ENCODE peak calls at places on chromosomes 12 and 14, in four cellular contexts. One of them, this sample, is unnamed.

GRCh38 chr14:63200035-63200740 is 4.1 kb upstream of the RHOJ start:
- DNase-seq in IMR-90: no peak
- DNase-seq in K562: no peak
- DNase-seq in GM12878: no peak
- DNase-seq in this sample: no peak

GRCh38 chr14:74846968-74847549 is 28.9 kb downstream of the PROX2 start:
- DNase-seq in IMR-90: peak; percentile 80
- DNase-seq in K562: peak; percentile 23
- DNase-seq in GM12878: no peak
- DNase-seq in this sample: no peak

GRCh38 chr12:103011974-103012763 is 54.7 kb downstream of the ASCL1 start:
- DNase-seq in IMR-90: no peak
- DNase-seq in K562: no peak
- DNase-seq in GM12878: no peak
- DNase-seq in this sample: no peak

GRCh38 chr14:99445916-99446315 is 34.7 kb downstream of the SETD3 start:
- DNase-seq in K562: no peak
- DNase-seq in GM12878: no peak
- DNase-seq in IMR-90: no peak
- DNase-seq in this sample: no peak

GRCh38 chr12:52515927-52516831 is 4.0 kb downstream of the KRT5 start:
- DNase-seq in GM12878: no peak
- DNase-seq in IMR-90: no peak
- DNase-seq in K562: no peak
- DNase-seq in this sample: no peak

GRCh38 chr14:22243971-22244581 is 344.9 kb downstream of the DAD1 start:
- DNase-seq in K562: no peak
- DNase-seq in IMR-90: no peak
- DNase-seq in GM12878: no peak
- DNase-seq in this sample: no peak

GRCh38 chr14:103502877-103503276 is 19.8 kb downstream of the CKB start:
- DNase-seq in GM12878: no peak
- DNase-seq in IMR-90: no peak
- DNase-seq in K562: no peak
- DNase-seq in this sample: no peak

GRCh38 chr12:24803406-24804245 is 145.3 kb downstream of the BCAT1 start:
- DNase-seq in IMR-90: no peak
- DNase-seq in K562: no peak
- DNase-seq in GM12878: no peak
- DNase-seq in this sample: no peak

GRCh38 chr14:99644723-99645544 is at the start of gene HHIPL1:
- DNase-seq in GM12878: no peak
- DNase-seq in IMR-90: peak; percentile 17
- DNase-seq in K562: no peak
- DNase-seq in this sample: no peak

DNA sequence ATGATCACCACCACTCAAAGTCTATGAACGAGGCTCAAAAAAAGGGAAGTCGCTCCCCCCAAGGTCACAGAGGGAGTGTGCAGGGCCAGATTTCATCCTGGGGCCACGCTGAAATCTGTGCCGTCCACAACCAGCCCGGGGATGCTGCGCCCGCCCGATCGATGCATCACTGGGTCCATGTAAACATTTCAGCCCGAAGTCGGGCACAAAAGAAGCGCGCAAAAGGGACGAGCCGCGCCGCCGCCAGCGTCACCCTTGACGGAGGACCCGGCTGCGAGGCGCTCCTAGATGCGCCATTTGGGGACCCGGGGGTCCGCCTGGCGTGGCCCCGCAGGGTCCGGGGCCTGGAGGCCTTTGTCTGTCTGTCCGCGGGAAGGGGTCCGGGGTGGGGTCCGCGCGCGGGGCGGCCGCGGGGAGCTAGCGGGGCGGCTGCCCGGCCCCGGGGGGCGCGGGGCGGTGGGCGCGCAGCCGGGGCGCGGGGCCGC is 503 bp downstream of the FBXO21 start:
- DNase-seq in IMR-90: peak; percentile 45
- DNase-seq in GM12878: no peak
- DNase-seq in K562: peak; percentile 34
- DNase-seq in this sample: peak; percentile 41
- TF ChIP-seq RCOR1 in IMR-90: no peak
- TF ChIP-seq RCOR1 in GM12878: peak; percentile 25
- TF ChIP-seq RCOR1 in K562: peak; percentile 98
- TF ChIP-seq RCOR1 in this sample: no peak

DNA sequence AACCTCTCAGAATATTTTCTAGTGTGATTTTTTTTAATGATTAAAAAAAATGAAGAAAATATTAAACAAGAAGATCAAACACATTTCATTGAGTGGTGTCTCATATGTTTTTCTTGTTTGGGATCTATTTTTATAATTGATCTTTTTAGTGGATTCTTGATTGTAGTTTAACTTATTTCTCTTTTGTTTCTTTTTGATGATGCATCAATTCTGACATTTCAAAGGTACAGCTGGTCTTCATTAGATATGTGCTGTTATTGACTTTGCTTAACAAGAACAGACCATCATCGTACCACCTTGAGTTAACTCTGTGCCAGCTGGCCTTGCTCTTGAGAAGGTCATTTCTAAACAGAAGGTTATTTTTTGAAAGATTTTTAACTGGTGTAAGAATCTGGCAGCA is 45.8 kb upstream of the FGD4 start:
- DNase-seq in GM12878: no peak
- DNase-seq in IMR-90: no peak
- DNase-seq in K562: no peak
- DNase-seq in this sample: no peak
- TF ChIP-seq RCOR1 in GM12878: no peak
- TF ChIP-seq RCOR1 in IMR-90: no peak
- TF ChIP-seq RCOR1 in K562: no peak
- TF ChIP-seq RCOR1 in this sample: no peak

GRCh38 chr12:39990122-39991101 is 115.5 kb downstream of the SLC2A13 start:
- DNase-seq in K562: peak; percentile 69
- DNase-seq in GM12878: peak; percentile 9
- DNase-seq in IMR-90: peak; percentile 32
- DNase-seq in this sample: peak; percentile 15
- TF ChIP-seq RCOR1 in K562: no peak
- TF ChIP-seq RCOR1 in GM12878: no peak
- TF ChIP-seq RCOR1 in IMR-90: no peak
- TF ChIP-seq RCOR1 in this sample: no peak

DNA sequence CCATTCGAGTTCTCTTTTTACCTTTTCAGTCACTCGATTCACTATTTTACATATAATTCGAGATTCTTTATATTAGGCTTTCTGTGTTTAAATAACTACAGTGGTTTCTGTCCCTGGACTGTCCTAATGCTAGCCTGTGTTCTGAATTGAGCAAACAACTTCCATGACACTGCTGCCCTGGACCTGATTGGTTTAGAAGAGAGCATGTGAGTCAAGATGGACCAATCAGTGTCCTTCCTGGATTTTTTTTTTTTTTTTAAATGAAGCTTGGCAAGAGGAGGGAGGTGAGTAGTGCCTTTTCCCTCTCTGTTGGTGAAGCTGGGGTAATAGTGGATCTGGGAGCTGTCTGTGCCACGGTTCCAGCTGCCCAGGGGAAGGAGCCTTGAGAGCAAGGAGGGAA is 261.8 kb downstream of the PCNX1 start:
- DNase-seq in IMR-90: no peak
- DNase-seq in GM12878: no peak
- DNase-seq in K562: peak; percentile 8
- DNase-seq in this sample: peak; percentile 13
- TF ChIP-seq RCOR1 in IMR-90: no peak
- TF ChIP-seq RCOR1 in GM12878: no peak
- TF ChIP-seq RCOR1 in K562: no peak
- TF ChIP-seq RCOR1 in this sample: no peak

GRCh38 chr12:57868211-57868610 is 21.7 kb upstream of the CTDSP2 start:
- DNase-seq in K562: no peak
- DNase-seq in IMR-90: peak; percentile 36
- DNase-seq in GM12878: no peak
- DNase-seq in this sample: no peak

GRCh38 chr12:57872362-57872761 is 25.8 kb upstream of the CTDSP2 start:
- DNase-seq in K562: no peak
- DNase-seq in GM12878: no peak
- DNase-seq in IMR-90: no peak
- DNase-seq in this sample: no peak

GRCh38 chr12:57866308-57867019 is 19.9 kb upstream of the CTDSP2 start:
- DNase-seq in IMR-90: no peak
- DNase-seq in GM12878: no peak
- DNase-seq in K562: no peak
- DNase-seq in this sample: no peak

GRCh38 chr12:57869919-57870318 is 23.4 kb upstream of the CTDSP2 start:
- DNase-seq in IMR-90: no peak
- DNase-seq in K562: no peak
- DNase-seq in GM12878: no peak
- DNase-seq in this sample: no peak

GRCh38 chr12:57868870-57869609 is 22.5 kb upstream of the CTDSP2 start:
- DNase-seq in K562: no peak
- DNase-seq in GM12878: no peak
- DNase-seq in IMR-90: no peak
- DNase-seq in this sample: no peak
- TF ChIP-seq RCOR1 in K562: no peak
- TF ChIP-seq RCOR1 in GM12878: no peak
- TF ChIP-seq RCOR1 in IMR-90: no peak
- TF ChIP-seq RCOR1 in this sample: no peak

DNA sequence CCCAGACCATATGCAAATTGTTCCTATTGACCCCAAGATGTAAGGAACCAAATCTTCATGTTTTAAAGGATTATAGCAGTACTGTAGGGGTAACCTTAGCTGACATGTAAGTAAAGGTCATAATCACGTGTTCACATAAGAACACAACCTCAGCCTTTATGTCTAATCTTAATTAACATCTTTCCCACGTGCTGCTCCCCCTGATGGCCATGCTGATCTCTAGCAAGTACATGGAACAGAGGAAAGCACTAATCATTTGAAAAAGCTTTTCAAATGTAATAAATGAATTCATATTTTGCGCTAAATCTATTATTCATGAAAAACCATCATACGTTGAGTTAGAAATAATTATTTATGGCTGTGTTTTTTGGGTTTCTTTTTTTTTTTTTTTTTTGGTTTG is 30.5 kb upstream of the ITPR2 start:
- DNase-seq in IMR-90: peak; percentile 13
- DNase-seq in K562: no peak
- DNase-seq in GM12878: no peak
- DNase-seq in this sample: no peak
- TF ChIP-seq RCOR1 in IMR-90: no peak
- TF ChIP-seq RCOR1 in K562: no peak
- TF ChIP-seq RCOR1 in GM12878: no peak
- TF ChIP-seq RCOR1 in this sample: no peak

DNA sequence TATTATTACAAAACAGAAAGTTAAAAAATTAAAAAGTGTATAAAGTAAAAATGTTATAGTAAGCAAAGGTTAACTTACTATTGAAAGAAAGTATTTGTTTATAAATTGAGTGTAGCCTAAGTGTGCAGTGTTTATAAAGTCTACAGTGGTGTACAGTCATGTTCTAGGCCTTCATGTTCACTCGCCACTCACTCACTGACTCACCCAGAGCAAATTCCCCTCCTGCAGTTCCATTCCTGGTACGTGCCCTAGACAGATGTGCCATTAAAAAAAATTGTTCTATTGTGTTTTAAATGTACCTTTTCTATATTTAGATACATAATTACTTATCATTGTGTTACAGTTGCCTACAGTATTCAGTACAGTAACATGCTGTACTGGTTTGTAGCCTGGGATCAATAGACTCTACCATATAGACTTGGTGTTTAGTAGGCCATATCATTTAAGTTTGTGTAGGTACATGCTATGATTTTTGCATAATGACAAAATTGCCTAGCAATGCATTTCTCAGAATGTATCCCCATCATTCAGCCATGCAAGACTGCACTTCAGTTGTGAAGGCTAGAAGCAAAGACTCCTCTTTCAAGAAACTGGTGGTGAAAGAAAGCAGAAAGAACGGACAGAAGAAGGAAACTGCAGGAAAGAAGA is 100.6 kb downstream of the DACT1 start:
- DNase-seq in IMR-90: peak; percentile 96
- DNase-seq in K562: no peak
- DNase-seq in GM12878: no peak
- DNase-seq in this sample: peak; percentile 50
- TF ChIP-seq RCOR1 in IMR-90: peak; percentile 40
- TF ChIP-seq RCOR1 in K562: no peak
- TF ChIP-seq RCOR1 in GM12878: no peak
- TF ChIP-seq RCOR1 in this sample: no peak